ENCODE peak calls at places on chromosomes 1 and 21, in five cellular contexts. One of them, this sample, is unnamed.

GRCh38 chr1:193285626-193286025 is 99.2 kb upstream of the B3GALT2 start:
- DNase-seq in H1: no peak
- DNase-seq in HCT116: no peak
- DNase-seq in GM12878: no peak
- DNase-seq in K562: no peak
- DNase-seq in this sample: no peak

GRCh38 chr1:196209983-196210382 is 398.3 kb downstream of the KCNT2 start:
- DNase-seq in HCT116: no peak
- DNase-seq in H1: no peak
- DNase-seq in K562: no peak
- DNase-seq in GM12878: no peak
- DNase-seq in this sample: no peak

GRCh38 chr1:19204665-19205266 is 5.3 kb downstream of the UBR4 start:
- DNase-seq in HCT116: no peak
- DNase-seq in GM12878: no peak
- DNase-seq in H1: no peak
- DNase-seq in K562: no peak
- DNase-seq in this sample: no peak

GRCh38 chr1:161943713-161944112 is 80.0 kb downstream of the OLFML2B start:
- DNase-seq in GM12878: no peak
- DNase-seq in K562: no peak
- DNase-seq in H1: no peak
- DNase-seq in HCT116: no peak
- DNase-seq in this sample: no peak

GRCh38 chr1:180234369-180235076 is 4.5 kb downstream of the LHX4 start:
- DNase-seq in GM12878: no peak
- DNase-seq in HCT116: no peak
- DNase-seq in K562: no peak
- DNase-seq in H1: no peak
- DNase-seq in this sample: no peak

GRCh38 chr1:40980068-40980452 is 564 bp downstream of the CTPS1 start:
- DNase-seq in K562: no peak
- DNase-seq in GM12878: no peak
- DNase-seq in H1: no peak
- DNase-seq in HCT116: no peak
- DNase-seq in this sample: no peak

GRCh38 chr1:212497553-212497952 is 64.8 kb downstream of the NENF start:
- DNase-seq in K562: no peak
- DNase-seq in H1: no peak
- DNase-seq in HCT116: no peak
- DNase-seq in GM12878: no peak
- DNase-seq in this sample: no peak

GRCh38 chr1:55362558-55362957 is 147.4 kb upstream of the USP24 start:
- DNase-seq in GM12878: no peak
- DNase-seq in HCT116: no peak
- DNase-seq in H1: no peak
- DNase-seq in K562: no peak
- DNase-seq in this sample: no peak

GRCh38 chr21:30943920-30944319 is 62.5 kb upstream of the KRTAP11-1 start:
- DNase-seq in HCT116: no peak
- DNase-seq in GM12878: no peak
- DNase-seq in K562: no peak
- DNase-seq in H1: no peak
- DNase-seq in this sample: no peak

GRCh38 chr1:27542463-27543273 is 52.7 kb upstream of the WASF2 start:
- DNase-seq in H1: no peak
- DNase-seq in K562: peak; percentile 98
- DNase-seq in HCT116: peak; percentile 99
- DNase-seq in GM12878: no peak
- DNase-seq in this sample: no peak

GRCh38 chr1:99590578-99591209 is 55.2 kb upstream of the PALMD start:
- DNase-seq in K562: no peak
- DNase-seq in HCT116: no peak
- DNase-seq in H1: no peak
- DNase-seq in GM12878: no peak
- DNase-seq in this sample: no peak

GRCh38 chr1:89126602-89127001 is 688 bp upstream of the GBP2 start:
- DNase-seq in GM12878: no peak
- DNase-seq in H1: no peak
- DNase-seq in K562: no peak
- DNase-seq in HCT116: no peak
- DNase-seq in this sample: no peak

GRCh38 chr1:161033751-161034150 is 5.0 kb downstream of the TSTD1 start:
- DNase-seq in HCT116: peak; percentile 57
- DNase-seq in H1: no peak
- DNase-seq in K562: no peak
- DNase-seq in GM12878: no peak
- DNase-seq in this sample: no peak

GRCh38 chr1:204706838-204707509 is 21.4 kb upstream of the LRRN2 start:
- DNase-seq in GM12878: no peak
- DNase-seq in K562: no peak
- DNase-seq in H1: no peak
- DNase-seq in HCT116: no peak
- DNase-seq in this sample: peak; percentile 89

GRCh38 chr1:192491804-192492554 is 83.6 kb upstream of the RGS1 start:
- DNase-seq in H1: no peak
- DNase-seq in GM12878: no peak
- DNase-seq in K562: no peak
- DNase-seq in HCT116: no peak
- DNase-seq in this sample: no peak

GRCh38 chr21:45138199-45139002 is 64.0 kb downstream of the ADARB1 start:
- DNase-seq in HCT116: peak; percentile 52
- DNase-seq in H1: peak; percentile 39
- DNase-seq in K562: peak; percentile 86
- DNase-seq in GM12878: no peak
- DNase-seq in this sample: peak; percentile 90

GRCh38 chr1:58687516-58687915 is 12.3 kb downstream of the MYSM1 start:
- DNase-seq in GM12878: no peak
- DNase-seq in H1: no peak
- DNase-seq in HCT116: no peak
- DNase-seq in K562: no peak
- DNase-seq in this sample: no peak

GRCh38 chr1:192588546-192588945 is 13.0 kb downstream of the RGS1 start:
- DNase-seq in H1: no peak
- DNase-seq in GM12878: no peak
- DNase-seq in K562: no peak
- DNase-seq in HCT116: no peak
- DNase-seq in this sample: no peak

GRCh38 chr1:93991269-93991668 is 82.0 kb upstream of the GCLM start:
- DNase-seq in K562: no peak
- DNase-seq in HCT116: no peak
- DNase-seq in GM12878: no peak
- DNase-seq in H1: no peak
- DNase-seq in this sample: no peak

GRCh38 chr1:64215576-64215975 is 12.2 kb downstream of the UBE2U start:
- DNase-seq in H1: no peak
- DNase-seq in K562: no peak
- DNase-seq in GM12878: no peak
- DNase-seq in HCT116: no peak
- DNase-seq in this sample: no peak

GRCh38 chr1:161190962-161191521 is 7.8 kb downstream of the ADAMTS4 start:
- DNase-seq in GM12878: no peak
- DNase-seq in HCT116: no peak
- DNase-seq in K562: no peak
- DNase-seq in H1: no peak
- DNase-seq in this sample: no peak

GRCh38 chr1:204319462-204319861 is 40.3 kb downstream of the PLEKHA6 start:
- DNase-seq in GM12878: no peak
- DNase-seq in K562: peak; percentile 41
- DNase-seq in H1: no peak
- DNase-seq in HCT116: peak; percentile 69
- DNase-seq in this sample: no peak

GRCh38 chr1:109397451-109398342 is at the start of gene SORT1:
- DNase-seq in K562: peak; percentile 96
- DNase-seq in GM12878: no peak
- DNase-seq in HCT116: peak; percentile 74
- DNase-seq in H1: peak; percentile 98
- DNase-seq in this sample: peak; percentile 97

GRCh38 chr1:46983825-46984586 is 39.5 kb upstream of the CYP4X1 start:
- DNase-seq in HCT116: no peak
- DNase-seq in GM12878: no peak
- DNase-seq in H1: no peak
- DNase-seq in K562: no peak
- DNase-seq in this sample: peak; percentile 72

GRCh38 chr1:78388275-78388674 is 102.5 kb upstream of the PTGFR start:
- DNase-seq in GM12878: no peak
- DNase-seq in K562: no peak
- DNase-seq in HCT116: no peak
- DNase-seq in H1: no peak
- DNase-seq in this sample: no peak

GRCh38 chr1:93196591-93196990 is 16.1 kb downstream of the CCDC18 start:
- DNase-seq in HCT116: no peak
- DNase-seq in H1: no peak
- DNase-seq in K562: no peak
- DNase-seq in GM12878: no peak
- DNase-seq in this sample: no peak

GRCh38 chr1:156062189-156062588 is 1.2 kb downstream of the RAB25 start:
- DNase-seq in K562: no peak
- DNase-seq in H1: no peak
- DNase-seq in HCT116: no peak
- DNase-seq in GM12878: no peak
- DNase-seq in this sample: no peak

GRCh38 chr21:46001821-46002681 is 20.5 kb downstream of the COL6A1 start:
- DNase-seq in K562: no peak
- DNase-seq in H1: no peak
- DNase-seq in GM12878: no peak
- DNase-seq in HCT116: no peak
- DNase-seq in this sample: no peak

GRCh38 chr1:10734900-10735602 is 61.4 kb downstream of the CASZ1 start:
- DNase-seq in HCT116: no peak
- DNase-seq in H1: no peak
- DNase-seq in K562: peak; percentile 65
- DNase-seq in GM12878: no peak
- DNase-seq in this sample: no peak

GRCh38 chr1:34973326-34973725 is 11.8 kb downstream of the TMEM35B start:
- DNase-seq in GM12878: no peak
- DNase-seq in K562: no peak
- DNase-seq in H1: no peak
- DNase-seq in HCT116: no peak
- DNase-seq in this sample: no peak

GRCh38 chr1:226581650-226582330 is 33.2 kb downstream of the STUM start:
- DNase-seq in HCT116: no peak
- DNase-seq in GM12878: no peak
- DNase-seq in K562: no peak
- DNase-seq in H1: no peak
- DNase-seq in this sample: no peak

GRCh38 chr1:189336115-189337100 is 1141.3 kb downstream of the BRINP3 start:
- DNase-seq in HCT116: no peak
- DNase-seq in K562: no peak
- DNase-seq in GM12878: no peak
- DNase-seq in H1: no peak
- DNase-seq in this sample: no peak

GRCh38 chr1:6967431-6968079 is 182.3 kb downstream of the CAMTA1 start:
- DNase-seq in K562: no peak
- DNase-seq in HCT116: no peak
- DNase-seq in H1: no peak
- DNase-seq in GM12878: no peak
- DNase-seq in this sample: no peak

GRCh38 chr1:86423873-86424272 is at the start of gene CLCA2:
- DNase-seq in K562: no peak
- DNase-seq in H1: no peak
- DNase-seq in HCT116: no peak
- DNase-seq in GM12878: no peak
- DNase-seq in this sample: no peak

GRCh38 chr1:101260531-101260930 is 23.7 kb downstream of the S1PR1 start:
- DNase-seq in GM12878: no peak
- DNase-seq in K562: no peak
- DNase-seq in HCT116: no peak
- DNase-seq in H1: no peak
- DNase-seq in this sample: no peak

GRCh38 chr1:1170215-1170890 is 3.3 kb upstream of the TTLL10 start:
- DNase-seq in HCT116: no peak
- DNase-seq in GM12878: no peak
- DNase-seq in H1: no peak
- DNase-seq in K562: no peak
- DNase-seq in this sample: no peak

GRCh38 chr1:59043796-59044195 is 253.1 kb upstream of the FGGY start:
- DNase-seq in GM12878: no peak
- DNase-seq in H1: no peak
- DNase-seq in K562: no peak
- DNase-seq in HCT116: no peak
- DNase-seq in this sample: no peak

GRCh38 chr1:201418461-201418860 is 3.1 kb downstream of the TNNI1 start:
- DNase-seq in HCT116: no peak
- DNase-seq in GM12878: no peak
- DNase-seq in H1: no peak
- DNase-seq in K562: no peak
- DNase-seq in this sample: no peak
- TF ChIP-seq ZNF274 in HCT116: no peak
- TF ChIP-seq ZNF274 in GM12878: no peak
- TF ChIP-seq ZNF274 in H1: no peak
- TF ChIP-seq ZNF274 in K562: no peak
- TF ChIP-seq ZNF274 in this sample: no peak

GRCh38 chr1:240585975-240586374 is 26.0 kb downstream of the GREM2 start:
- DNase-seq in GM12878: no peak
- DNase-seq in HCT116: no peak
- DNase-seq in H1: no peak
- DNase-seq in K562: no peak
- DNase-seq in this sample: no peak
- TF ChIP-seq ZNF274 in GM12878: no peak
- TF ChIP-seq ZNF274 in HCT116: no peak
- TF ChIP-seq ZNF274 in H1: no peak
- TF ChIP-seq ZNF274 in K562: no peak
- TF ChIP-seq ZNF274 in this sample: no peak

GRCh38 chr1:164524810-164525209 is 34.2 kb upstream of the PBX1 start:
- DNase-seq in K562: no peak
- DNase-seq in GM12878: no peak
- DNase-seq in H1: no peak
- DNase-seq in HCT116: no peak
- DNase-seq in this sample: no peak
- TF ChIP-seq ZNF274 in K562: no peak
- TF ChIP-seq ZNF274 in GM12878: no peak
- TF ChIP-seq ZNF274 in H1: no peak
- TF ChIP-seq ZNF274 in HCT116: no peak
- TF ChIP-seq ZNF274 in this sample: no peak

DNA sequence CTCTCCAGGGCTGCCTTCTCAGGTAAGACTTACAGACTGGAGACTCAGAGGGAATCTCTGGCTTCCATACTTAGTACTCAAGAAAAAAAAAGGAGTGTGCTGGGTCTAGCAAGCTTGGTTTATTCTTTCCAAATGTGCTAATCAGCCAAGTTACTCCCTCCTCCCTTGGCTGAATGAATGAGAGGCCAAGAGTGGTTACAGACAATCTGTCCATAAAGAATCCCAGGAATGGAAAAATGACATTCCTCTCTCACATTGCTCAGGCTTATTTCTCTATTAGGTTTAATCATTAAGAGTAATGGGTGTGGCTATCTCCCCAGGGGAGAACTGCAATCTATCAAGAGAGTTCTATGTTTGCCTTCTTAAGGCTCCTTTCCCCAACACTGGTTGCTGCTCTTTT is 547.3 kb upstream of the PLXNA2 start:
- DNase-seq in GM12878: no peak
- DNase-seq in H1: no peak
- DNase-seq in HCT116: no peak
- DNase-seq in K562: no peak
- DNase-seq in this sample: no peak
- TF ChIP-seq ZNF274 in GM12878: no peak
- TF ChIP-seq ZNF274 in H1: no peak
- TF ChIP-seq ZNF274 in HCT116: no peak
- TF ChIP-seq ZNF274 in K562: no peak
- TF ChIP-seq ZNF274 in this sample: no peak